ENCODE peak calls at places on chromosomes 5 and 9, in ten cellular contexts. One of them, this sample, is unnamed.

GRCh38 chr5:116559673-116560164 is 14.9 kb downstream of the SEMA6A start:
- DNase-seq in tibial artery: no peak
- DNase-seq in dorsolateral prefrontal cortex: no peak
- DNase-seq in COLO829: no peak
- DNase-seq in endothelial cell: no peak
- DNase-seq in GM12891: no peak
- DNase-seq in choroid plexus epithelial cell: no peak
- DNase-seq in stimulated activated CD8-positive, alpha-beta memory T cell treated with anti-CD3 and anti-CD28 coated beads, Interleukin-7, amount 100 ng/mL, for 48 hours: no peak
- DNase-seq in uterus: no peak
- DNase-seq in stimulated activated CD4-positive, alpha-beta T cell treated with anti-CD3 and anti-CD28 coated beads, Interleukin-15, amount 100 ng/mL, for 1 hour: no peak
- DNase-seq in this sample: no peak

GRCh38 chr5:57776035-57776434 is 293.4 kb upstream of the ACTBL2 start:
- DNase-seq in tibial artery: no peak
- DNase-seq in dorsolateral prefrontal cortex: no peak
- DNase-seq in COLO829: no peak
- DNase-seq in endothelial cell: no peak
- DNase-seq in GM12891: no peak
- DNase-seq in choroid plexus epithelial cell: no peak
- DNase-seq in stimulated activated CD8-positive, alpha-beta memory T cell treated with anti-CD3 and anti-CD28 coated beads, Interleukin-7, amount 100 ng/mL, for 48 hours: no peak
- DNase-seq in uterus: no peak
- DNase-seq in stimulated activated CD4-positive, alpha-beta T cell treated with anti-CD3 and anti-CD28 coated beads, Interleukin-15, amount 100 ng/mL, for 1 hour: no peak
- DNase-seq in this sample: no peak

GRCh38 chr5:125372694-125373621 is 626.5 kb upstream of the ZNF608 start:
- DNase-seq in tibial artery: no peak
- DNase-seq in dorsolateral prefrontal cortex: no peak
- DNase-seq in COLO829: peak
- DNase-seq in endothelial cell: peak
- DNase-seq in GM12891: no peak
- DNase-seq in choroid plexus epithelial cell: peak
- DNase-seq in stimulated activated CD8-positive, alpha-beta memory T cell treated with anti-CD3 and anti-CD28 coated beads, Interleukin-7, amount 100 ng/mL, for 48 hours: no peak
- DNase-seq in uterus: no peak
- DNase-seq in stimulated activated CD4-positive, alpha-beta T cell treated with anti-CD3 and anti-CD28 coated beads, Interleukin-15, amount 100 ng/mL, for 1 hour: no peak
- DNase-seq in this sample: no peak

GRCh38 chr9:126700296-126700695 is 86.6 kb downstream of the LMX1B start:
- DNase-seq in tibial artery: no peak
- DNase-seq in dorsolateral prefrontal cortex: no peak
- DNase-seq in COLO829: no peak
- DNase-seq in endothelial cell: peak
- DNase-seq in GM12891: no peak
- DNase-seq in choroid plexus epithelial cell: no peak
- DNase-seq in stimulated activated CD8-positive, alpha-beta memory T cell treated with anti-CD3 and anti-CD28 coated beads, Interleukin-7, amount 100 ng/mL, for 48 hours: no peak
- DNase-seq in uterus: no peak
- DNase-seq in stimulated activated CD4-positive, alpha-beta T cell treated with anti-CD3 and anti-CD28 coated beads, Interleukin-15, amount 100 ng/mL, for 1 hour: no peak
- DNase-seq in this sample: no peak

GRCh38 chr9:76725181-76725580 is 39.1 kb upstream of the PCA3 start:
- DNase-seq in tibial artery: no peak
- DNase-seq in dorsolateral prefrontal cortex: peak
- DNase-seq in COLO829: no peak
- DNase-seq in endothelial cell: no peak
- DNase-seq in GM12891: no peak
- DNase-seq in choroid plexus epithelial cell: no peak
- DNase-seq in stimulated activated CD8-positive, alpha-beta memory T cell treated with anti-CD3 and anti-CD28 coated beads, Interleukin-7, amount 100 ng/mL, for 48 hours: no peak
- DNase-seq in uterus: no peak
- DNase-seq in stimulated activated CD4-positive, alpha-beta T cell treated with anti-CD3 and anti-CD28 coated beads, Interleukin-15, amount 100 ng/mL, for 1 hour: no peak
- DNase-seq in this sample: no peak

GRCh38 chr9:2411459-2412215 is 209.9 kb upstream of the VLDLR start:
- DNase-seq in tibial artery: no peak
- DNase-seq in dorsolateral prefrontal cortex: no peak
- DNase-seq in COLO829: no peak
- DNase-seq in endothelial cell: no peak
- DNase-seq in GM12891: no peak
- DNase-seq in choroid plexus epithelial cell: peak
- DNase-seq in stimulated activated CD8-positive, alpha-beta memory T cell treated with anti-CD3 and anti-CD28 coated beads, Interleukin-7, amount 100 ng/mL, for 48 hours: no peak
- DNase-seq in uterus: no peak
- DNase-seq in stimulated activated CD4-positive, alpha-beta T cell treated with anti-CD3 and anti-CD28 coated beads, Interleukin-15, amount 100 ng/mL, for 1 hour: no peak
- DNase-seq in this sample: no peak

GRCh38 chr5:122581629-122582028 is 193.3 kb upstream of the SNX2 start:
- DNase-seq in tibial artery: no peak
- DNase-seq in dorsolateral prefrontal cortex: no peak
- DNase-seq in COLO829: no peak
- DNase-seq in endothelial cell: no peak
- DNase-seq in GM12891: no peak
- DNase-seq in choroid plexus epithelial cell: peak
- DNase-seq in stimulated activated CD8-positive, alpha-beta memory T cell treated with anti-CD3 and anti-CD28 coated beads, Interleukin-7, amount 100 ng/mL, for 48 hours: no peak
- DNase-seq in uterus: no peak
- DNase-seq in stimulated activated CD4-positive, alpha-beta T cell treated with anti-CD3 and anti-CD28 coated beads, Interleukin-15, amount 100 ng/mL, for 1 hour: no peak
- DNase-seq in this sample: no peak

GRCh38 chr9:83622814-83623633 is at the start of gene IDNK:
- DNase-seq in tibial artery: peak
- DNase-seq in dorsolateral prefrontal cortex: peak
- DNase-seq in COLO829: no peak
- DNase-seq in endothelial cell: peak
- DNase-seq in GM12891: peak
- DNase-seq in choroid plexus epithelial cell: peak
- DNase-seq in stimulated activated CD8-positive, alpha-beta memory T cell treated with anti-CD3 and anti-CD28 coated beads, Interleukin-7, amount 100 ng/mL, for 48 hours: peak
- DNase-seq in uterus: peak
- DNase-seq in stimulated activated CD4-positive, alpha-beta T cell treated with anti-CD3 and anti-CD28 coated beads, Interleukin-15, amount 100 ng/mL, for 1 hour: peak
- DNase-seq in this sample: peak

GRCh38 chr5:150121448-150122157 is 34.0 kb downstream of the PDGFRB start:
- DNase-seq in tibial artery: peak
- DNase-seq in dorsolateral prefrontal cortex: no peak
- DNase-seq in COLO829: no peak
- DNase-seq in endothelial cell: no peak
- DNase-seq in GM12891: no peak
- DNase-seq in choroid plexus epithelial cell: no peak
- DNase-seq in stimulated activated CD8-positive, alpha-beta memory T cell treated with anti-CD3 and anti-CD28 coated beads, Interleukin-7, amount 100 ng/mL, for 48 hours: no peak
- DNase-seq in uterus: peak
- DNase-seq in stimulated activated CD4-positive, alpha-beta T cell treated with anti-CD3 and anti-CD28 coated beads, Interleukin-15, amount 100 ng/mL, for 1 hour: no peak
- DNase-seq in this sample: no peak

GRCh38 chr9:84947412-84947972 is 278.0 kb downstream of the NTRK2 start:
- DNase-seq in tibial artery: no peak
- DNase-seq in dorsolateral prefrontal cortex: peak
- DNase-seq in COLO829: no peak
- DNase-seq in endothelial cell: no peak
- DNase-seq in GM12891: no peak
- DNase-seq in choroid plexus epithelial cell: no peak
- DNase-seq in stimulated activated CD8-positive, alpha-beta memory T cell treated with anti-CD3 and anti-CD28 coated beads, Interleukin-7, amount 100 ng/mL, for 48 hours: no peak
- DNase-seq in uterus: no peak
- DNase-seq in stimulated activated CD4-positive, alpha-beta T cell treated with anti-CD3 and anti-CD28 coated beads, Interleukin-15, amount 100 ng/mL, for 1 hour: no peak
- DNase-seq in this sample: peak

GRCh38 chr5:170463426-170463825 is 40.4 kb upstream of the KCNIP1 start:
- DNase-seq in tibial artery: no peak
- DNase-seq in dorsolateral prefrontal cortex: no peak
- DNase-seq in COLO829: no peak
- DNase-seq in endothelial cell: no peak
- DNase-seq in GM12891: no peak
- DNase-seq in choroid plexus epithelial cell: no peak
- DNase-seq in stimulated activated CD8-positive, alpha-beta memory T cell treated with anti-CD3 and anti-CD28 coated beads, Interleukin-7, amount 100 ng/mL, for 48 hours: no peak
- DNase-seq in uterus: no peak
- DNase-seq in stimulated activated CD4-positive, alpha-beta T cell treated with anti-CD3 and anti-CD28 coated beads, Interleukin-15, amount 100 ng/mL, for 1 hour: no peak
- DNase-seq in this sample: no peak

GRCh38 chr5:19855929-19856328 is 132.1 kb downstream of the CDH18 start:
- DNase-seq in tibial artery: no peak
- DNase-seq in dorsolateral prefrontal cortex: no peak
- DNase-seq in COLO829: no peak
- DNase-seq in endothelial cell: no peak
- DNase-seq in GM12891: no peak
- DNase-seq in choroid plexus epithelial cell: no peak
- DNase-seq in stimulated activated CD8-positive, alpha-beta memory T cell treated with anti-CD3 and anti-CD28 coated beads, Interleukin-7, amount 100 ng/mL, for 48 hours: no peak
- DNase-seq in uterus: no peak
- DNase-seq in stimulated activated CD4-positive, alpha-beta T cell treated with anti-CD3 and anti-CD28 coated beads, Interleukin-15, amount 100 ng/mL, for 1 hour: no peak
- DNase-seq in this sample: no peak

GRCh38 chr5:91277093-91277626 is 106.0 kb downstream of the ARRDC3 start:
- DNase-seq in tibial artery: no peak
- DNase-seq in dorsolateral prefrontal cortex: no peak
- DNase-seq in COLO829: no peak
- DNase-seq in endothelial cell: no peak
- DNase-seq in GM12891: no peak
- DNase-seq in choroid plexus epithelial cell: no peak
- DNase-seq in stimulated activated CD8-positive, alpha-beta memory T cell treated with anti-CD3 and anti-CD28 coated beads, Interleukin-7, amount 100 ng/mL, for 48 hours: no peak
- DNase-seq in uterus: no peak
- DNase-seq in stimulated activated CD4-positive, alpha-beta T cell treated with anti-CD3 and anti-CD28 coated beads, Interleukin-15, amount 100 ng/mL, for 1 hour: no peak
- DNase-seq in this sample: no peak

GRCh38 chr9:16461851-16462250 is 408.6 kb downstream of the BNC2 start:
- DNase-seq in tibial artery: no peak
- DNase-seq in dorsolateral prefrontal cortex: no peak
- DNase-seq in COLO829: no peak
- DNase-seq in endothelial cell: no peak
- DNase-seq in GM12891: no peak
- DNase-seq in choroid plexus epithelial cell: no peak
- DNase-seq in stimulated activated CD8-positive, alpha-beta memory T cell treated with anti-CD3 and anti-CD28 coated beads, Interleukin-7, amount 100 ng/mL, for 48 hours: no peak
- DNase-seq in uterus: no peak
- DNase-seq in stimulated activated CD4-positive, alpha-beta T cell treated with anti-CD3 and anti-CD28 coated beads, Interleukin-15, amount 100 ng/mL, for 1 hour: no peak
- DNase-seq in this sample: no peak

GRCh38 chr5:76592692-76593091 is 30.5 kb downstream of the F2RL2 start:
- DNase-seq in tibial artery: no peak
- DNase-seq in dorsolateral prefrontal cortex: no peak
- DNase-seq in COLO829: no peak
- DNase-seq in endothelial cell: no peak
- DNase-seq in GM12891: no peak
- DNase-seq in choroid plexus epithelial cell: no peak
- DNase-seq in stimulated activated CD8-positive, alpha-beta memory T cell treated with anti-CD3 and anti-CD28 coated beads, Interleukin-7, amount 100 ng/mL, for 48 hours: no peak
- DNase-seq in uterus: no peak
- DNase-seq in stimulated activated CD4-positive, alpha-beta T cell treated with anti-CD3 and anti-CD28 coated beads, Interleukin-15, amount 100 ng/mL, for 1 hour: no peak
- DNase-seq in this sample: no peak

GRCh38 chr5:78677777-78678668 is 29.5 kb upstream of the LHFPL2 start:
- DNase-seq in tibial artery: peak
- DNase-seq in dorsolateral prefrontal cortex: no peak
- DNase-seq in COLO829: peak
- DNase-seq in endothelial cell: no peak
- DNase-seq in GM12891: no peak
- DNase-seq in choroid plexus epithelial cell: peak
- DNase-seq in stimulated activated CD8-positive, alpha-beta memory T cell treated with anti-CD3 and anti-CD28 coated beads, Interleukin-7, amount 100 ng/mL, for 48 hours: no peak
- DNase-seq in uterus: peak
- DNase-seq in stimulated activated CD4-positive, alpha-beta T cell treated with anti-CD3 and anti-CD28 coated beads, Interleukin-15, amount 100 ng/mL, for 1 hour: no peak
- DNase-seq in this sample: peak

GRCh38 chr5:72392326-72392733 is 72.2 kb downstream of the PTCD2 start:
- DNase-seq in tibial artery: no peak
- DNase-seq in dorsolateral prefrontal cortex: no peak
- DNase-seq in COLO829: no peak
- DNase-seq in endothelial cell: no peak
- DNase-seq in GM12891: no peak
- DNase-seq in choroid plexus epithelial cell: peak
- DNase-seq in stimulated activated CD8-positive, alpha-beta memory T cell treated with anti-CD3 and anti-CD28 coated beads, Interleukin-7, amount 100 ng/mL, for 48 hours: no peak
- DNase-seq in uterus: no peak
- DNase-seq in stimulated activated CD4-positive, alpha-beta T cell treated with anti-CD3 and anti-CD28 coated beads, Interleukin-15, amount 100 ng/mL, for 1 hour: no peak
- DNase-seq in this sample: no peak

GRCh38 chr5:150057052-150057451 is 29.3 kb downstream of the CSF1R start:
- DNase-seq in tibial artery: peak
- DNase-seq in dorsolateral prefrontal cortex: no peak
- DNase-seq in COLO829: no peak
- DNase-seq in endothelial cell: no peak
- DNase-seq in GM12891: no peak
- DNase-seq in choroid plexus epithelial cell: no peak
- DNase-seq in stimulated activated CD8-positive, alpha-beta memory T cell treated with anti-CD3 and anti-CD28 coated beads, Interleukin-7, amount 100 ng/mL, for 48 hours: no peak
- DNase-seq in uterus: no peak
- DNase-seq in stimulated activated CD4-positive, alpha-beta T cell treated with anti-CD3 and anti-CD28 coated beads, Interleukin-15, amount 100 ng/mL, for 1 hour: no peak
- DNase-seq in this sample: no peak

GRCh38 chr5:108623826-108624225 is 123.9 kb upstream of the FER start:
- DNase-seq in tibial artery: no peak
- DNase-seq in dorsolateral prefrontal cortex: no peak
- DNase-seq in COLO829: no peak
- DNase-seq in endothelial cell: no peak
- DNase-seq in GM12891: no peak
- DNase-seq in choroid plexus epithelial cell: no peak
- DNase-seq in stimulated activated CD8-positive, alpha-beta memory T cell treated with anti-CD3 and anti-CD28 coated beads, Interleukin-7, amount 100 ng/mL, for 48 hours: no peak
- DNase-seq in uterus: no peak
- DNase-seq in stimulated activated CD4-positive, alpha-beta T cell treated with anti-CD3 and anti-CD28 coated beads, Interleukin-15, amount 100 ng/mL, for 1 hour: no peak
- DNase-seq in this sample: no peak

GRCh38 chr9:98018347-98018746 is 35.2 kb downstream of the ANP32B start:
- DNase-seq in tibial artery: no peak
- DNase-seq in dorsolateral prefrontal cortex: no peak
- DNase-seq in COLO829: no peak
- DNase-seq in endothelial cell: no peak
- DNase-seq in GM12891: no peak
- DNase-seq in choroid plexus epithelial cell: no peak
- DNase-seq in stimulated activated CD8-positive, alpha-beta memory T cell treated with anti-CD3 and anti-CD28 coated beads, Interleukin-7, amount 100 ng/mL, for 48 hours: no peak
- DNase-seq in uterus: no peak
- DNase-seq in stimulated activated CD4-positive, alpha-beta T cell treated with anti-CD3 and anti-CD28 coated beads, Interleukin-15, amount 100 ng/mL, for 1 hour: no peak
- DNase-seq in this sample: no peak

GRCh38 chr5:1810581-1811101 is 9.4 kb downstream of the NDUFS6 start:
- DNase-seq in tibial artery: no peak
- DNase-seq in dorsolateral prefrontal cortex: no peak
- DNase-seq in COLO829: no peak
- DNase-seq in endothelial cell: no peak
- DNase-seq in GM12891: no peak
- DNase-seq in choroid plexus epithelial cell: no peak
- DNase-seq in stimulated activated CD8-positive, alpha-beta memory T cell treated with anti-CD3 and anti-CD28 coated beads, Interleukin-7, amount 100 ng/mL, for 48 hours: no peak
- DNase-seq in uterus: no peak
- DNase-seq in stimulated activated CD4-positive, alpha-beta T cell treated with anti-CD3 and anti-CD28 coated beads, Interleukin-15, amount 100 ng/mL, for 1 hour: no peak
- DNase-seq in this sample: no peak

GRCh38 chr9:122808141-122808540 is 8.2 kb downstream of the OR1K1 start:
- DNase-seq in tibial artery: no peak
- DNase-seq in dorsolateral prefrontal cortex: no peak
- DNase-seq in COLO829: no peak
- DNase-seq in endothelial cell: no peak
- DNase-seq in GM12891: no peak
- DNase-seq in choroid plexus epithelial cell: no peak
- DNase-seq in stimulated activated CD8-positive, alpha-beta memory T cell treated with anti-CD3 and anti-CD28 coated beads, Interleukin-7, amount 100 ng/mL, for 48 hours: no peak
- DNase-seq in uterus: no peak
- DNase-seq in stimulated activated CD4-positive, alpha-beta T cell treated with anti-CD3 and anti-CD28 coated beads, Interleukin-15, amount 100 ng/mL, for 1 hour: no peak
- DNase-seq in this sample: no peak

GRCh38 chr5:1502046-1502736 is 21.6 kb downstream of the LPCAT1 start:
- DNase-seq in tibial artery: peak
- DNase-seq in dorsolateral prefrontal cortex: no peak
- DNase-seq in COLO829: no peak
- DNase-seq in endothelial cell: no peak
- DNase-seq in GM12891: no peak
- DNase-seq in choroid plexus epithelial cell: no peak
- DNase-seq in stimulated activated CD8-positive, alpha-beta memory T cell treated with anti-CD3 and anti-CD28 coated beads, Interleukin-7, amount 100 ng/mL, for 48 hours: no peak
- DNase-seq in uterus: no peak
- DNase-seq in stimulated activated CD4-positive, alpha-beta T cell treated with anti-CD3 and anti-CD28 coated beads, Interleukin-15, amount 100 ng/mL, for 1 hour: no peak
- DNase-seq in this sample: no peak

GRCh38 chr5:78361226-78361993 is 993 bp downstream of the SCAMP1 start:
- DNase-seq in tibial artery: no peak
- DNase-seq in dorsolateral prefrontal cortex: peak
- DNase-seq in COLO829: peak
- DNase-seq in endothelial cell: peak
- DNase-seq in GM12891: peak
- DNase-seq in choroid plexus epithelial cell: peak
- DNase-seq in stimulated activated CD8-positive, alpha-beta memory T cell treated with anti-CD3 and anti-CD28 coated beads, Interleukin-7, amount 100 ng/mL, for 48 hours: no peak
- DNase-seq in uterus: peak
- DNase-seq in stimulated activated CD4-positive, alpha-beta T cell treated with anti-CD3 and anti-CD28 coated beads, Interleukin-15, amount 100 ng/mL, for 1 hour: no peak
- DNase-seq in this sample: peak

GRCh38 chr9:75824816-75825568 is 65.5 kb upstream of the PCSK5 start:
- DNase-seq in tibial artery: no peak
- DNase-seq in dorsolateral prefrontal cortex: no peak
- DNase-seq in COLO829: no peak
- DNase-seq in endothelial cell: no peak
- DNase-seq in GM12891: no peak
- DNase-seq in choroid plexus epithelial cell: no peak
- DNase-seq in stimulated activated CD8-positive, alpha-beta memory T cell treated with anti-CD3 and anti-CD28 coated beads, Interleukin-7, amount 100 ng/mL, for 48 hours: no peak
- DNase-seq in uterus: no peak
- DNase-seq in stimulated activated CD4-positive, alpha-beta T cell treated with anti-CD3 and anti-CD28 coated beads, Interleukin-15, amount 100 ng/mL, for 1 hour: no peak
- DNase-seq in this sample: no peak

GRCh38 chr5:87137280-87137679 is 130.4 kb upstream of the RASA1 start:
- DNase-seq in tibial artery: peak
- DNase-seq in dorsolateral prefrontal cortex: no peak
- DNase-seq in COLO829: no peak
- DNase-seq in endothelial cell: no peak
- DNase-seq in GM12891: no peak
- DNase-seq in choroid plexus epithelial cell: no peak
- DNase-seq in stimulated activated CD8-positive, alpha-beta memory T cell treated with anti-CD3 and anti-CD28 coated beads, Interleukin-7, amount 100 ng/mL, for 48 hours: no peak
- DNase-seq in uterus: peak
- DNase-seq in stimulated activated CD4-positive, alpha-beta T cell treated with anti-CD3 and anti-CD28 coated beads, Interleukin-15, amount 100 ng/mL, for 1 hour: no peak
- DNase-seq in this sample: no peak

GRCh38 chr5:124583469-124584350 is 162.7 kb downstream of the ZNF608 start:
- DNase-seq in tibial artery: no peak
- DNase-seq in dorsolateral prefrontal cortex: no peak
- DNase-seq in COLO829: no peak
- DNase-seq in endothelial cell: no peak
- DNase-seq in GM12891: peak
- DNase-seq in choroid plexus epithelial cell: peak
- DNase-seq in stimulated activated CD8-positive, alpha-beta memory T cell treated with anti-CD3 and anti-CD28 coated beads, Interleukin-7, amount 100 ng/mL, for 48 hours: no peak
- DNase-seq in uterus: no peak
- DNase-seq in stimulated activated CD4-positive, alpha-beta T cell treated with anti-CD3 and anti-CD28 coated beads, Interleukin-15, amount 100 ng/mL, for 1 hour: no peak
- DNase-seq in this sample: peak

GRCh38 chr9:77456829-77457437 is 191.2 kb downstream of the GNA14 start:
- DNase-seq in tibial artery: peak
- DNase-seq in dorsolateral prefrontal cortex: peak
- DNase-seq in COLO829: peak
- DNase-seq in endothelial cell: peak
- DNase-seq in GM12891: no peak
- DNase-seq in choroid plexus epithelial cell: peak
- DNase-seq in stimulated activated CD8-positive, alpha-beta memory T cell treated with anti-CD3 and anti-CD28 coated beads, Interleukin-7, amount 100 ng/mL, for 48 hours: peak
- DNase-seq in uterus: peak
- DNase-seq in stimulated activated CD4-positive, alpha-beta T cell treated with anti-CD3 and anti-CD28 coated beads, Interleukin-15, amount 100 ng/mL, for 1 hour: peak
- DNase-seq in this sample: peak